ENCODE peak calls at places on chromosomes 6 and 20, in eight cellular contexts. One of them, this sample, is unnamed.

GRCh38 chr20:12722096-12722495 is 286.7 kb upstream of the SPTLC3 start:
- DNase-seq in fibroblast of mammary gland: no peak
- DNase-seq in CD8-positive, alpha-beta memory T cell: no peak
- DNase-seq in fibroblast of the conjunctiva: no peak
- DNase-seq in activated CD8-positive, alpha-beta memory T cell treated with anti-CD3 and anti-CD28 coated beads for 4 hours: no peak
- DNase-seq in CD4-positive, alpha-beta memory T cell: no peak
- DNase-seq in activated CD4-positive, alpha-beta memory T cell treated with anti-CD3 and anti-CD28 coated beads, Interleukin-2, amount 10 ng/mL, durations not matched to agents 7 days and 5 days: no peak
- DNase-seq in cardiac fibroblast: no peak
- DNase-seq in this sample: no peak

GRCh38 chr6:30768634-30769087 is 24.3 kb upstream of the IER3 start:
- DNase-seq in fibroblast of mammary gland: no peak
- DNase-seq in CD8-positive, alpha-beta memory T cell: no peak
- DNase-seq in fibroblast of the conjunctiva: no peak
- DNase-seq in activated CD8-positive, alpha-beta memory T cell treated with anti-CD3 and anti-CD28 coated beads for 4 hours: no peak
- DNase-seq in CD4-positive, alpha-beta memory T cell: no peak
- DNase-seq in activated CD4-positive, alpha-beta memory T cell treated with anti-CD3 and anti-CD28 coated beads, Interleukin-2, amount 10 ng/mL, durations not matched to agents 7 days and 5 days: no peak
- DNase-seq in cardiac fibroblast: no peak
- DNase-seq in this sample: no peak

GRCh38 chr20:6241591-6241990 is 118.8 kb upstream of the FERMT1 start:
- DNase-seq in fibroblast of mammary gland: no peak
- DNase-seq in CD8-positive, alpha-beta memory T cell: no peak
- DNase-seq in fibroblast of the conjunctiva: no peak
- DNase-seq in activated CD8-positive, alpha-beta memory T cell treated with anti-CD3 and anti-CD28 coated beads for 4 hours: no peak
- DNase-seq in CD4-positive, alpha-beta memory T cell: no peak
- DNase-seq in activated CD4-positive, alpha-beta memory T cell treated with anti-CD3 and anti-CD28 coated beads, Interleukin-2, amount 10 ng/mL, durations not matched to agents 7 days and 5 days: no peak
- DNase-seq in cardiac fibroblast: no peak
- DNase-seq in this sample: no peak

GRCh38 chr6:143449731-143450452 is 603 bp downstream of the ADAT2 start:
- DNase-seq in fibroblast of mammary gland: peak; percentile 60
- DNase-seq in CD8-positive, alpha-beta memory T cell: peak; percentile 31
- DNase-seq in fibroblast of the conjunctiva: no peak
- DNase-seq in activated CD8-positive, alpha-beta memory T cell treated with anti-CD3 and anti-CD28 coated beads for 4 hours: no peak
- DNase-seq in CD4-positive, alpha-beta memory T cell: peak; percentile 58
- DNase-seq in activated CD4-positive, alpha-beta memory T cell treated with anti-CD3 and anti-CD28 coated beads, Interleukin-2, amount 10 ng/mL, durations not matched to agents 7 days and 5 days: peak; percentile 40
- DNase-seq in cardiac fibroblast: peak; percentile 53
- DNase-seq in this sample: peak; percentile 43

GRCh38 chr20:38427655-38428023 is 7.5 kb downstream of the SNHG17 start:
- DNase-seq in fibroblast of mammary gland: no peak
- DNase-seq in CD8-positive, alpha-beta memory T cell: no peak
- DNase-seq in fibroblast of the conjunctiva: no peak
- DNase-seq in activated CD8-positive, alpha-beta memory T cell treated with anti-CD3 and anti-CD28 coated beads for 4 hours: no peak
- DNase-seq in CD4-positive, alpha-beta memory T cell: no peak
- DNase-seq in activated CD4-positive, alpha-beta memory T cell treated with anti-CD3 and anti-CD28 coated beads, Interleukin-2, amount 10 ng/mL, durations not matched to agents 7 days and 5 days: no peak
- DNase-seq in cardiac fibroblast: no peak
- DNase-seq in this sample: no peak

GRCh38 chr6:7087066-7087465 is 20.7 kb upstream of the RREB1 start:
- DNase-seq in fibroblast of mammary gland: peak; percentile 36
- DNase-seq in CD8-positive, alpha-beta memory T cell: no peak
- DNase-seq in fibroblast of the conjunctiva: no peak
- DNase-seq in activated CD8-positive, alpha-beta memory T cell treated with anti-CD3 and anti-CD28 coated beads for 4 hours: no peak
- DNase-seq in CD4-positive, alpha-beta memory T cell: no peak
- DNase-seq in activated CD4-positive, alpha-beta memory T cell treated with anti-CD3 and anti-CD28 coated beads, Interleukin-2, amount 10 ng/mL, durations not matched to agents 7 days and 5 days: no peak
- DNase-seq in cardiac fibroblast: peak; percentile 42
- DNase-seq in this sample: peak; percentile 10

GRCh38 chr6:33181141-33181540 is 11.1 kb downstream of the COL11A2 start:
- DNase-seq in fibroblast of mammary gland: no peak
- DNase-seq in CD8-positive, alpha-beta memory T cell: no peak
- DNase-seq in fibroblast of the conjunctiva: no peak
- DNase-seq in activated CD8-positive, alpha-beta memory T cell treated with anti-CD3 and anti-CD28 coated beads for 4 hours: no peak
- DNase-seq in CD4-positive, alpha-beta memory T cell: no peak
- DNase-seq in activated CD4-positive, alpha-beta memory T cell treated with anti-CD3 and anti-CD28 coated beads, Interleukin-2, amount 10 ng/mL, durations not matched to agents 7 days and 5 days: no peak
- DNase-seq in cardiac fibroblast: no peak
- DNase-seq in this sample: no peak

GRCh38 chr6:72271531-72271930 is 350.3 kb upstream of the KCNQ5 start:
- DNase-seq in fibroblast of mammary gland: no peak
- DNase-seq in CD8-positive, alpha-beta memory T cell: no peak
- DNase-seq in fibroblast of the conjunctiva: no peak
- DNase-seq in activated CD8-positive, alpha-beta memory T cell treated with anti-CD3 and anti-CD28 coated beads for 4 hours: no peak
- DNase-seq in CD4-positive, alpha-beta memory T cell: no peak
- DNase-seq in activated CD4-positive, alpha-beta memory T cell treated with anti-CD3 and anti-CD28 coated beads, Interleukin-2, amount 10 ng/mL, durations not matched to agents 7 days and 5 days: no peak
- DNase-seq in cardiac fibroblast: no peak
- DNase-seq in this sample: no peak

GRCh38 chr6:139124887-139125672 is 9.8 kb upstream of the HECA start:
- DNase-seq in fibroblast of mammary gland: peak; percentile 79
- DNase-seq in CD8-positive, alpha-beta memory T cell: peak; percentile 83
- DNase-seq in fibroblast of the conjunctiva: peak; percentile 61
- DNase-seq in activated CD8-positive, alpha-beta memory T cell treated with anti-CD3 and anti-CD28 coated beads for 4 hours: peak; percentile 67
- DNase-seq in CD4-positive, alpha-beta memory T cell: peak; percentile 86
- DNase-seq in activated CD4-positive, alpha-beta memory T cell treated with anti-CD3 and anti-CD28 coated beads, Interleukin-2, amount 10 ng/mL, durations not matched to agents 7 days and 5 days: peak; percentile 87
- DNase-seq in cardiac fibroblast: peak; percentile 85
- DNase-seq in this sample: peak; percentile 89

GRCh38 chr6:3524461-3524860 is 67.6 kb upstream of the SLC22A23 start:
- DNase-seq in fibroblast of mammary gland: no peak
- DNase-seq in CD8-positive, alpha-beta memory T cell: no peak
- DNase-seq in fibroblast of the conjunctiva: no peak
- DNase-seq in activated CD8-positive, alpha-beta memory T cell treated with anti-CD3 and anti-CD28 coated beads for 4 hours: no peak
- DNase-seq in CD4-positive, alpha-beta memory T cell: no peak
- DNase-seq in activated CD4-positive, alpha-beta memory T cell treated with anti-CD3 and anti-CD28 coated beads, Interleukin-2, amount 10 ng/mL, durations not matched to agents 7 days and 5 days: no peak
- DNase-seq in cardiac fibroblast: no peak
- DNase-seq in this sample: no peak

GRCh38 chr6:138945354-138945753 is 42.7 kb downstream of the REPS1 start:
- DNase-seq in fibroblast of mammary gland: no peak
- DNase-seq in CD8-positive, alpha-beta memory T cell: no peak
- DNase-seq in fibroblast of the conjunctiva: no peak
- DNase-seq in activated CD8-positive, alpha-beta memory T cell treated with anti-CD3 and anti-CD28 coated beads for 4 hours: no peak
- DNase-seq in CD4-positive, alpha-beta memory T cell: no peak
- DNase-seq in activated CD4-positive, alpha-beta memory T cell treated with anti-CD3 and anti-CD28 coated beads, Interleukin-2, amount 10 ng/mL, durations not matched to agents 7 days and 5 days: no peak
- DNase-seq in cardiac fibroblast: no peak
- DNase-seq in this sample: no peak

GRCh38 chr20:58389324-58389967 is 417 bp downstream of the VAPB start:
- DNase-seq in fibroblast of mammary gland: peak; percentile 19
- DNase-seq in CD8-positive, alpha-beta memory T cell: no peak
- DNase-seq in fibroblast of the conjunctiva: no peak
- DNase-seq in activated CD8-positive, alpha-beta memory T cell treated with anti-CD3 and anti-CD28 coated beads for 4 hours: no peak
- DNase-seq in CD4-positive, alpha-beta memory T cell: peak; percentile 60
- DNase-seq in activated CD4-positive, alpha-beta memory T cell treated with anti-CD3 and anti-CD28 coated beads, Interleukin-2, amount 10 ng/mL, durations not matched to agents 7 days and 5 days: no peak
- DNase-seq in cardiac fibroblast: peak; percentile 52
- DNase-seq in this sample: peak; percentile 39